ENCODE peak calls at places on chromosomes 16 and 17, in four cellular contexts. R, M, Q and V are unnamed samples.
A peak's percentile ranks its signal among the peaks of the same experiment; 100 is the strongest.

GRCh38 chr17:70100983-70101382 is 26.0 kb downstream of the KCNJ16 start:
- DNase-seq in R (no peak), M (no peak), Q (no peak), V (no peak)

GRCh38 chr17:2064980-2065785 is 10.3 kb downstream of the HIC1 start:
- DNase-seq in R (no peak), M (no peak), Q (peak; percentile 68), V (no peak)

GRCh38 chr16:71917900-71918299 is 22.6 kb downstream of the IST1 start:
- DNase-seq in R (no peak), M (no peak), Q (peak; percentile 82), V (no peak)

GRCh38 chr16:69921125-69921524 is 30.0 kb upstream of the CLEC18A start:
- DNase-seq in R (no peak), M (no peak), Q (peak; percentile 28), V (no peak)

GRCh38 chr17:49361129-49361901 is 735 bp downstream of the ZNF652 start:
- DNase-seq in R (peak; percentile 92), M (no peak), Q (no peak), V (peak; percentile 55)

GRCh38 chr16:22189473-22190168 is 16.5 kb upstream of the EEF2K start:
- DNase-seq in R (peak; percentile 93), M (no peak), Q (peak; percentile 16), V (no peak)

GRCh38 chr17:79023180-79023705 is 726 bp upstream of the C1QTNF1 start:
- DNase-seq in R (no peak), M (no peak), Q (no peak), V (no peak)

GRCh38 chr17:4710693-4711634 is 532 bp downstream of the ARRB2 start:
- DNase-seq in R (peak; percentile 80), M (no peak), Q (no peak), V (no peak)

GRCh38 chr16:82824408-82824807 is 197.6 kb downstream of the CDH13 start:
- DNase-seq in R (no peak), M (no peak), Q (no peak), V (no peak)

GRCh38 chr16:59573528-59574271 is 839.6 kb upstream of the GOT2 start:
- DNase-seq in R (no peak), M (peak; percentile 64), Q (peak; percentile 95), V (no peak)

GRCh38 chr17:8060274-8060673 is 21.4 kb downstream of the ALOX15B start:
- DNase-seq in R (peak; percentile 68), M (peak; percentile 30), Q (peak; percentile 65), V (peak; percentile 82)

GRCh38 chr17:57478851-57479250 is 222.5 kb downstream of the MSI2 start:
- DNase-seq in R (no peak), M (no peak), Q (no peak), V (no peak)

GRCh38 chr17:72421128-72422092 is 300.6 kb downstream of the SOX9 start:
- DNase-seq in R (no peak), M (peak; percentile 85), Q (peak; percentile 98), V (peak; percentile 95)

GRCh38 chr17:57662644-57663308 is 82.3 kb downstream of the CCDC182 start:
- DNase-seq in R (no peak), M (peak; percentile 98), Q (peak; percentile 99), V (peak; percentile 98)

GRCh38 chr17:60303406-60304099 is 88.4 kb downstream of the USP32 start:
- DNase-seq in R (no peak), M (no peak), Q (no peak), V (no peak)

GRCh38 chr16:27408012-27408601 is 6.1 kb downstream of the IL21R start:
- DNase-seq in R (no peak), M (no peak), Q (peak; percentile 65), V (peak; percentile 20)

GRCh38 chr17:73261617-73261951 is at the start of gene CPSF4L:
- DNase-seq in R (no peak), M (no peak), Q (no peak), V (no peak)

GRCh38 chr16:71709231-71709781 is 15.2 kb downstream of the PHLPP2 start:
- DNase-seq in R (no peak), M (no peak), Q (peak; percentile 32), V (peak; percentile 23)

GRCh38 chr17:38881600-38882191 is 11.8 kb downstream of the LASP1 start:
- DNase-seq in R (peak; percentile 70), M (no peak), Q (peak; percentile 48), V (no peak)

GRCh38 chr16:11417487-11417886 is 72.2 kb downstream of the RMI2 start:
- DNase-seq in R (no peak), M (no peak), Q (no peak), V (no peak)

GRCh38 chr17:29212094-29212631 is 32.0 kb upstream of the MYO18A start:
- DNase-seq in R (no peak), M (no peak), Q (no peak), V (no peak)

GRCh38 chr17:79778504-79779087 is 648 bp downstream of the CBX2 start:
- DNase-seq in R (no peak), M (no peak), Q (no peak), V (no peak)

GRCh38 chr16:85119333-85120005 is 7.2 kb upstream of the CIBAR2 start:
- DNase-seq in R (no peak), M (no peak), Q (no peak), V (no peak)

GRCh38 chr16:75377971-75378386 is 55.3 kb downstream of the CFDP1 start:
- DNase-seq in R (no peak), M (peak; percentile 63), Q (peak; percentile 97), V (peak; percentile 89)

GRCh38 chr17:81412490-81413093 is 17.3 kb downstream of the BAHCC1 start:
- DNase-seq in R (peak; percentile 82), M (no peak), Q (peak; percentile 76), V (no peak)

GRCh38 chr17:59617141-59617757 is 2.4 kb upstream of the CLTC start:
- DNase-seq in R (no peak), M (no peak), Q (no peak), V (no peak)

GRCh38 chr16:67384778-67385510 is 8.4 kb downstream of the TPPP3 start:
- DNase-seq in R (no peak), M (no peak), Q (no peak), V (no peak)

GRCh38 chr17:36971508-36971907 is 22.8 kb downstream of the AATF start:
- DNase-seq in R (no peak), M (no peak), Q (no peak), V (no peak)

GRCh38 chr16:89721644-89722391 is 481 bp downstream of the ZNF276 start:
- DNase-seq in R (peak; percentile 94), M (no peak), Q (peak; percentile 34), V (no peak)

GRCh38 chr17:34220776-34221390 is 34.2 kb upstream of the CCL2 start:
- DNase-seq in R (no peak), M (no peak), Q (no peak), V (no peak)

GRCh38 chr16:4972938-4973587 is 14.9 kb downstream of the SEC14L5 start:
- DNase-seq in R (no peak), M (no peak), Q (no peak), V (no peak)

GRCh38 chr17:31321481-31321880 is at the start of gene EVI2A:
- DNase-seq in R (peak; percentile 70), M (no peak), Q (peak; percentile 88), V (no peak)

GRCh38 chr17:17422217-17422610 is 54.6 kb upstream of the MED9 start:
- DNase-seq in R (no peak), M (no peak), Q (no peak), V (no peak)

GRCh38 chr17:17423656-17424055 is 53.1 kb upstream of the MED9 start:
- DNase-seq in R (no peak), M (no peak), Q (no peak), V (no peak)

GRCh38 chr17:17421346-17422216 is 55.2 kb upstream of the MED9 start:
- DNase-seq in R (no peak), M (no peak), Q (no peak), V (no peak)

GRCh38 chr17:17424552-17424951 is 52.2 kb upstream of the MED9 start:
- DNase-seq in R (no peak), M (no peak), Q (no peak), V (no peak)

DNA sequence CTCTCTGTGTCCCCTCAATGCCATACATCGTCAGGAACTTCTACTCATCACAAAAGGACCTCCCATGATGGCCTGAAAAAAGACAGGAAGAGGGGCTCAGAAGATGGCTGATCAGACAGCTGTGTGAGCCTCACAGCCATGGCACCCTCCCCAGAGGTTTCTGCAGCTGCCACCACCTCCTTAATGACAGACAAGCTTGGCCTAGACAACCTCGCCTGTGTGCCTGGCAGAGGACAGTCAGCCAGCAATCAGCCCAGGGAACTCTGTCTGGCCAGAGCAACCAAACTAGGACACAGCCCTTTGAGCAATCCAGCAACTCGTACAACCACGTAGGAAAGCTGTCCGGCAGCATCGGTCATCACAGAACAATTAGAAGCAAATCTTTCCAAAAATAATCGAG is 54.2 kb upstream of the MED9 start:
- DNase-seq in R (no peak), M (no peak), Q (no peak), V (no peak)
- H3K27ac ChIP-seq in R (no peak overlapping the region), M (no peak overlapping the region), Q (no peak overlapping the region), V (no peak overlapping the region)

GRCh38 chr17:74603746-74604145 is 11.7 kb upstream of the CD300LD start:
- DNase-seq in R (no peak), M (no peak), Q (no peak), V (no peak)

GRCh38 chr17:74599531-74599939 is 7.5 kb upstream of the CD300LD start:
- DNase-seq in R (no peak), M (no peak), Q (no peak), V (peak; percentile 40)

GRCh38 chr17:74604200-74604599 is 12.1 kb upstream of the CD300LD start:
- DNase-seq in R (no peak), M (no peak), Q (no peak), V (no peak)

GRCh38 chr17:74603032-74603635 is 11.1 kb upstream of the CD300LD start:
- DNase-seq in R (no peak), M (no peak), Q (no peak), V (no peak)

DNA sequence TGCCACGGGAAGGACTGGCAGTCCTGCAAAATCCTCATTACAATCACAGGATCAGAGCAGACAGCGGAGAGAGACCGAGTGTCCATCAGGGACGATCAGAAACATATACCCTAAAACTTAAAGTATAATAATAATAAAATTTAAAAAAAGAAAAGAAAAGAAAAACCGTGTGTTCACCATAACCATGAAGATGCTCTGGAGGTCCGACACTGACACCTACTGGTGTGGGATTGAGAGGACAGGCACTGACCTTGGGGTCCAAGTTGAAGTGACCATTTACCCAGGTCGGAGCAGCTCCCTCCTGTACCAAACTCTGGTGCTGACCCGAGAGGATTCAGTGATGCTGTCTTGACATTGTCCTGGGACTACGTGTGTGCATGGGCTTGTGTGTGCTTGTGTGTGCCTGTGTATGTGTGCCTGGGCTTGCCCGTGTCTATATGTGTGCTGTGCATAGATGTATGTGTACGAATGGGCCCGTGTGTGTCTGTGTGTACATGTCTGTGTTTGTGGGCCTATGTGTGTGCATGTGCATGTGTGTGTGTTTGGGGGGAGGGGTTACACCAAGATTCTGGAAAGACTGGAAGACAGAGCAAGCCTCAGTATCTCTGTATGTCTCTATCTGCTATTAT is 10.0 kb upstream of the CD300LD start:
- DNase-seq in R (no peak), M (no peak), Q (peak; percentile 15), V (peak; percentile 35)
- TF ChIP-seq CTCF in R (peak; percentile 40), M (peak; percentile 56), Q (peak; percentile 41), V (peak; percentile 66)

GRCh38 chr16:2026461-2027023 is at the start of gene NHERF2:
- DNase-seq in R (no peak), M (no peak), Q (no peak), V (peak; percentile 55)
- H3K27ac ChIP-seq in R (no peak within 1 kb of the TSS), M (no peak within 1 kb of the TSS), Q (peak within 1 kb of the TSS; percentile 75), V (peak within 1 kb of the TSS; percentile 85)

DNA sequence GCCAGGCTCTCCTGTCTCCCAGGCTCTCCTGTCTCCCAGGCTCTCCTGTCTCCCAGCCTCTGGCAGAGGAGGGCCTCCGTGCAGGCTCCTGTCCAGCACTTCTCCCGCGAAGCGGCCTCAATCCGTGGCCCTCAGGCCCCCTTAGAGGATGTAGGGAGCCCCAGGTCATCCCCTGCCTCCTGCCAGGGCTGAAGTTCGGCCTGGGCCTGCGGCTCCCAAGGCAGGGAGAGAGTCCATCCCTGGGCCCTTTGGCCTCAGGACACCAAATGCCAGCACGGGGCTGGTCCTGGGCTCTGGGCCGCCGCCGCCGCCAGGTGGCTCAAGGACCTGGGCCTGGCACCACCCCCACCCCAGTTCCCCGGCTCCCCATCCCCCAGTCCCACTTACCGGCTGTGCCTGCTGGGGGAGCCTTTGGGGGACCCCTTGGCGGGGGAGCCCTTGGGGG is 370 bp downstream of the EVPL start:
- DNase-seq in R (no peak), M (no peak), Q (no peak), V (no peak)
- TF ChIP-seq CTCF in R (no peak), M (no peak), Q (no peak), V (no peak)